ENCODE peak calls at places on chromosomes 5 and 9, in four cellular contexts. One of them, this sample, is unnamed.

GRCh38 chr5:179413711-179414458 is 68.6 kb upstream of the ADAMTS2 start:
- DNase-seq in iPS DF 6.9: no peak
- DNase-seq in GM10248: no peak
- DNase-seq in germinal center: no peak
- DNase-seq in this sample: no peak

GRCh38 chr5:87541033-87541432 is 128.3 kb upstream of the CCNH start:
- DNase-seq in iPS DF 6.9: peak; percentile 11
- DNase-seq in GM10248: no peak
- DNase-seq in germinal center: no peak
- DNase-seq in this sample: no peak

GRCh38 chr9:105069285-105070065 is 141.5 kb upstream of the ABCA1 start:
- DNase-seq in iPS DF 6.9: no peak
- DNase-seq in GM10248: no peak
- DNase-seq in germinal center: no peak
- DNase-seq in this sample: no peak

GRCh38 chr9:129640086-129640870 is 1.7 kb downstream of the ASB6 start:
- DNase-seq in iPS DF 6.9: no peak
- DNase-seq in GM10248: no peak
- DNase-seq in germinal center: no peak
- DNase-seq in this sample: no peak

GRCh38 chr9:134541373-134541747 is 100.2 kb upstream of the COL5A1 start:
- DNase-seq in iPS DF 6.9: no peak
- DNase-seq in GM10248: no peak
- DNase-seq in germinal center: no peak
- DNase-seq in this sample: no peak

GRCh38 chr9:118271331-118271730 is 567.1 kb downstream of the TLR4 start:
- DNase-seq in iPS DF 6.9: no peak
- DNase-seq in GM10248: no peak
- DNase-seq in germinal center: no peak
- DNase-seq in this sample: no peak

GRCh38 chr5:10689391-10690081 is 71.5 kb downstream of the DAP start:
- DNase-seq in iPS DF 6.9: peak; percentile 31
- DNase-seq in GM10248: no peak
- DNase-seq in germinal center: peak; percentile 42
- DNase-seq in this sample: peak; percentile 35

GRCh38 chr5:179183481-179183880 is 123.3 kb downstream of the ZNF354C start:
- DNase-seq in iPS DF 6.9: no peak
- DNase-seq in GM10248: no peak
- DNase-seq in germinal center: no peak
- DNase-seq in this sample: no peak

GRCh38 chr5:110916373-110917049 is 155.0 kb upstream of the TSLP start:
- DNase-seq in iPS DF 6.9: no peak
- DNase-seq in GM10248: no peak
- DNase-seq in germinal center: no peak
- DNase-seq in this sample: no peak

GRCh38 chr5:66351822-66352221 is 207.7 kb downstream of the SREK1 start:
- DNase-seq in iPS DF 6.9: no peak
- DNase-seq in GM10248: no peak
- DNase-seq in germinal center: no peak
- DNase-seq in this sample: no peak

GRCh38 chr9:13088734-13089427 is 190.6 kb downstream of the MPDZ start:
- DNase-seq in iPS DF 6.9: peak; percentile 76
- DNase-seq in GM10248: peak; percentile 70
- DNase-seq in germinal center: peak; percentile 35
- DNase-seq in this sample: peak; percentile 50

GRCh38 chr9:78857371-78858225 is 560.7 kb downstream of the PSAT1 start:
- DNase-seq in iPS DF 6.9: no peak
- DNase-seq in GM10248: no peak
- DNase-seq in germinal center: no peak
- DNase-seq in this sample: no peak

GRCh38 chr5:116476903-116477537 is 97.6 kb downstream of the SEMA6A start:
- DNase-seq in iPS DF 6.9: no peak
- DNase-seq in GM10248: no peak
- DNase-seq in germinal center: no peak
- DNase-seq in this sample: no peak

GRCh38 chr5:6540111-6540830 is 91.6 kb downstream of the UBE2QL1 start:
- DNase-seq in iPS DF 6.9: no peak
- DNase-seq in GM10248: no peak
- DNase-seq in germinal center: no peak
- DNase-seq in this sample: no peak

GRCh38 chr5:119105971-119106370 is 35.1 kb downstream of the DMXL1 start:
- DNase-seq in iPS DF 6.9: no peak
- DNase-seq in GM10248: no peak
- DNase-seq in germinal center: no peak
- DNase-seq in this sample: no peak

GRCh38 chr9:107559499-107560086 is 70.0 kb upstream of the KLF4 start:
- DNase-seq in iPS DF 6.9: no peak
- DNase-seq in GM10248: no peak
- DNase-seq in germinal center: no peak
- DNase-seq in this sample: no peak

GRCh38 chr5:180910182-180910581 is 11.2 kb downstream of the BTNL8 start:
- DNase-seq in iPS DF 6.9: no peak
- DNase-seq in GM10248: no peak
- DNase-seq in germinal center: no peak
- DNase-seq in this sample: no peak

GRCh38 chr9:73132034-73132776 is 19.5 kb upstream of the ANXA1 start:
- DNase-seq in iPS DF 6.9: no peak
- DNase-seq in GM10248: peak; percentile 41
- DNase-seq in germinal center: peak; percentile 3
- DNase-seq in this sample: no peak

GRCh38 chr5:116389601-116390000 is 185.0 kb downstream of the SEMA6A start:
- DNase-seq in iPS DF 6.9: no peak
- DNase-seq in GM10248: no peak
- DNase-seq in germinal center: no peak
- DNase-seq in this sample: no peak

GRCh38 chr5:109275919-109276318 is 133.9 kb downstream of the PJA2 start:
- DNase-seq in iPS DF 6.9: no peak
- DNase-seq in GM10248: no peak
- DNase-seq in germinal center: no peak
- DNase-seq in this sample: no peak

GRCh38 chr5:115377468-115378217 is 81.2 kb upstream of the CCDC112 start:
- DNase-seq in iPS DF 6.9: no peak
- DNase-seq in GM10248: peak; percentile 34
- DNase-seq in germinal center: no peak
- DNase-seq in this sample: no peak

GRCh38 chr5:133750356-133750755 is 138.0 kb upstream of the FSTL4 start:
- DNase-seq in iPS DF 6.9: no peak
- DNase-seq in GM10248: no peak
- DNase-seq in germinal center: no peak
- DNase-seq in this sample: no peak

GRCh38 chr5:33701251-33701650 is 190.5 kb downstream of the ADAMTS12 start:
- DNase-seq in iPS DF 6.9: no peak
- DNase-seq in GM10248: no peak
- DNase-seq in germinal center: no peak
- DNase-seq in this sample: no peak

GRCh38 chr5:65858316-65858715 is 68.1 kb upstream of the ERBIN start:
- DNase-seq in iPS DF 6.9: no peak
- DNase-seq in GM10248: no peak
- DNase-seq in germinal center: no peak
- DNase-seq in this sample: no peak

GRCh38 chr5:124207118-124207517 is 539.3 kb downstream of the ZNF608 start:
- DNase-seq in iPS DF 6.9: no peak
- DNase-seq in GM10248: no peak
- DNase-seq in germinal center: no peak
- DNase-seq in this sample: no peak

GRCh38 chr9:84711936-84712335 is 42.4 kb downstream of the NTRK2 start:
- DNase-seq in iPS DF 6.9: no peak
- DNase-seq in GM10248: no peak
- DNase-seq in germinal center: no peak
- DNase-seq in this sample: no peak

GRCh38 chr5:88391116-88391515 is 122.5 kb upstream of the TMEM161B start:
- DNase-seq in iPS DF 6.9: no peak
- DNase-seq in GM10248: no peak
- DNase-seq in germinal center: no peak
- DNase-seq in this sample: no peak

GRCh38 chr5:94517490-94518108 is 100.8 kb downstream of the KIAA0825 start:
- DNase-seq in iPS DF 6.9: no peak
- DNase-seq in GM10248: no peak
- DNase-seq in germinal center: no peak
- DNase-seq in this sample: no peak

GRCh38 chr5:115480245-115480644 is 64.3 kb downstream of the FEM1C start:
- DNase-seq in iPS DF 6.9: no peak
- DNase-seq in GM10248: no peak
- DNase-seq in germinal center: peak; percentile 7
- DNase-seq in this sample: no peak

GRCh38 chr5:2178528-2178927 is 295.8 kb upstream of the IRX4 start:
- DNase-seq in iPS DF 6.9: no peak
- DNase-seq in GM10248: no peak
- DNase-seq in germinal center: no peak
- DNase-seq in this sample: no peak

GRCh38 chr9:22134390-22134789 is 125.3 kb upstream of the CDKN2B start:
- DNase-seq in iPS DF 6.9: no peak
- DNase-seq in GM10248: no peak
- DNase-seq in germinal center: no peak
- DNase-seq in this sample: no peak

GRCh38 chr5:14165375-14166091 is 22.4 kb downstream of the TRIO start:
- DNase-seq in iPS DF 6.9: no peak
- DNase-seq in GM10248: no peak
- DNase-seq in germinal center: no peak
- DNase-seq in this sample: peak; percentile 47

GRCh38 chr5:134053840-134054338 is 49.1 kb upstream of the VDAC1 start:
- DNase-seq in iPS DF 6.9: no peak
- DNase-seq in GM10248: no peak
- DNase-seq in germinal center: no peak
- DNase-seq in this sample: no peak

GRCh38 chr5:150503977-150504620 is 3.8 kb upstream of the NDST1 start:
- DNase-seq in iPS DF 6.9: no peak
- DNase-seq in GM10248: no peak
- DNase-seq in germinal center: no peak
- DNase-seq in this sample: no peak

GRCh38 chr9:133762488-133763271 is 24.5 kb upstream of the SARDH start:
- DNase-seq in iPS DF 6.9: no peak
- DNase-seq in GM10248: no peak
- DNase-seq in germinal center: no peak
- DNase-seq in this sample: no peak

GRCh38 chr5:53109041-53109435 is 519 bp downstream of the MOCS2 start:
- DNase-seq in iPS DF 6.9: no peak
- DNase-seq in GM10248: no peak
- DNase-seq in germinal center: no peak
- DNase-seq in this sample: no peak

GRCh38 chr9:125585503-125586172 is 121.4 kb downstream of the MAPKAP1 start:
- DNase-seq in iPS DF 6.9: no peak
- DNase-seq in GM10248: no peak
- DNase-seq in germinal center: no peak
- DNase-seq in this sample: no peak

GRCh38 chr5:171158581-171158980 is 150.5 kb upstream of the TLX3 start:
- DNase-seq in iPS DF 6.9: no peak
- DNase-seq in GM10248: no peak
- DNase-seq in germinal center: no peak
- DNase-seq in this sample: no peak